ENCODE peak calls at places on chromosomes 16 and 17, in five cellular contexts. One of them, this sample, is unnamed.
A peak's percentile ranks its signal among the peaks of the same experiment; 100 is the strongest.

GRCh38 chr17:10019941-10020403 is 114.9 kb upstream of the RCVRN start:
- DNase-seq in NCI-H1436: no peak
- DNase-seq in aorta: peak; percentile 62
- DNase-seq in effector memory CD4-positive, alpha-beta T cell: no peak
- DNase-seq in AG04450: no peak
- DNase-seq in this sample: no peak

GRCh38 chr16:9816644-9817043 is 365.6 kb downstream of the GRIN2A start:
- DNase-seq in NCI-H1436: no peak
- DNase-seq in aorta: no peak
- DNase-seq in effector memory CD4-positive, alpha-beta T cell: no peak
- DNase-seq in AG04450: no peak
- DNase-seq in this sample: no peak

GRCh38 chr17:32142038-32142856 is at the start of gene RHOT1:
- DNase-seq in NCI-H1436: peak; percentile 82
- DNase-seq in aorta: peak; percentile 82
- DNase-seq in effector memory CD4-positive, alpha-beta T cell: peak; percentile 59
- DNase-seq in AG04450: peak; percentile 58
- DNase-seq in this sample: peak; percentile 83

GRCh38 chr17:76151896-76152454 is 10.9 kb upstream of the FOXJ1 start:
- DNase-seq in NCI-H1436: no peak
- DNase-seq in aorta: no peak
- DNase-seq in effector memory CD4-positive, alpha-beta T cell: no peak
- DNase-seq in AG04450: no peak
- DNase-seq in this sample: no peak

GRCh38 chr17:77959216-77959925 is 868 bp downstream of the TNRC6C start:
- DNase-seq in NCI-H1436: no peak
- DNase-seq in aorta: no peak
- DNase-seq in effector memory CD4-positive, alpha-beta T cell: peak; percentile 9
- DNase-seq in AG04450: no peak
- DNase-seq in this sample: no peak

GRCh38 chr16:48885456-48885855 is 275.5 kb upstream of the N4BP1 start:
- DNase-seq in NCI-H1436: no peak
- DNase-seq in aorta: no peak
- DNase-seq in effector memory CD4-positive, alpha-beta T cell: no peak
- DNase-seq in AG04450: no peak
- DNase-seq in this sample: no peak

GRCh38 chr17:50028207-50029120 is 27.4 kb upstream of the ITGA3 start:
- DNase-seq in NCI-H1436: no peak
- DNase-seq in aorta: peak; percentile 70
- DNase-seq in effector memory CD4-positive, alpha-beta T cell: no peak
- DNase-seq in AG04450: no peak
- DNase-seq in this sample: no peak

GRCh38 chr17:7839890-7840260 is 5.9 kb downstream of the KDM6B start:
- DNase-seq in NCI-H1436: peak; percentile 15
- DNase-seq in aorta: peak; percentile 43
- DNase-seq in effector memory CD4-positive, alpha-beta T cell: no peak
- DNase-seq in AG04450: no peak
- DNase-seq in this sample: no peak

GRCh38 chr16:14036869-14037268 is 34.2 kb upstream of the MRTFB start:
- DNase-seq in NCI-H1436: no peak
- DNase-seq in aorta: no peak
- DNase-seq in effector memory CD4-positive, alpha-beta T cell: no peak
- DNase-seq in AG04450: no peak
- DNase-seq in this sample: no peak

GRCh38 chr16:64445245-64445644 is 676.6 kb downstream of the CDH11 start:
- DNase-seq in NCI-H1436: no peak
- DNase-seq in aorta: no peak
- DNase-seq in effector memory CD4-positive, alpha-beta T cell: no peak
- DNase-seq in AG04450: no peak
- DNase-seq in this sample: no peak

GRCh38 chr16:73152731-73153130 is 104.8 kb upstream of the ZFHX3 start:
- DNase-seq in NCI-H1436: no peak
- DNase-seq in aorta: no peak
- DNase-seq in effector memory CD4-positive, alpha-beta T cell: no peak
- DNase-seq in AG04450: no peak
- DNase-seq in this sample: no peak

GRCh38 chr17:43359469-43360105 is 39.2 kb upstream of the ARL4D start:
- DNase-seq in NCI-H1436: no peak
- DNase-seq in aorta: no peak
- DNase-seq in effector memory CD4-positive, alpha-beta T cell: no peak
- DNase-seq in AG04450: no peak
- DNase-seq in this sample: no peak

GRCh38 chr17:1957037-1957436 is 68.1 kb downstream of the RTN4RL1 start:
- DNase-seq in NCI-H1436: no peak
- DNase-seq in aorta: no peak
- DNase-seq in effector memory CD4-positive, alpha-beta T cell: no peak
- DNase-seq in AG04450: peak; percentile 6
- DNase-seq in this sample: no peak

GRCh38 chr16:56606688-56607618 is 1.4 kb upstream of the MT2A start:
- DNase-seq in NCI-H1436: no peak
- DNase-seq in aorta: peak; percentile 77
- DNase-seq in effector memory CD4-positive, alpha-beta T cell: no peak
- DNase-seq in AG04450: peak; percentile 93
- DNase-seq in this sample: peak; percentile 81

GRCh38 chr17:74212262-74212912 is 984 bp upstream of the TTYH2 start:
- DNase-seq in NCI-H1436: no peak
- DNase-seq in aorta: peak; percentile 70
- DNase-seq in effector memory CD4-positive, alpha-beta T cell: peak; percentile 16
- DNase-seq in AG04450: no peak
- DNase-seq in this sample: peak; percentile 40

GRCh38 chr17:78735832-78736525 is 46.1 kb downstream of the CYTH1 start:
- DNase-seq in NCI-H1436: no peak
- DNase-seq in aorta: no peak
- DNase-seq in effector memory CD4-positive, alpha-beta T cell: no peak
- DNase-seq in AG04450: no peak
- DNase-seq in this sample: no peak